ENCODE peak calls at places on chromosomes 12 and 14, in seven cellular contexts. M, R, K, S, H, W and T are unnamed samples.

GRCh38 chr12:128856035-128856790 is 2.9 kb downstream of the GLT1D1 start:
- DNase-seq in S (no peak), M (no peak), R (peak; percentile 79), W (no peak), K (no peak), H (no peak), T (no peak)

GRCh38 chr14:94334837-94335236 is 11.7 kb upstream of the SERPINA6 start:
- DNase-seq in S (no peak), H (peak; percentile 23), M (no peak), W (no peak), K (no peak), R (no peak), T (no peak)

GRCh38 chr14:25086081-25086480 is 36.1 kb upstream of the STXBP6 start:
- DNase-seq in W (no peak), R (no peak), S (no peak), H (no peak), M (no peak), K (no peak), T (no peak)

GRCh38 chr12:49974231-49974675 is 1.5 kb downstream of the AQP6 start:
- DNase-seq in S (no peak), K (peak; percentile 69), W (peak; percentile 51), M (peak; percentile 38), R (peak; percentile 84), H (peak; percentile 51), T (no peak)

GRCh38 chr14:63949696-63950095 is 96.9 kb downstream of the SYNE2 start:
- DNase-seq in W (no peak), S (no peak), H (peak; percentile 24), M (no peak), R (no peak), K (no peak), T (no peak)

GRCh38 chr12:45598761-45599160 is 130.7 kb upstream of the ARID2 start:
- DNase-seq in M (no peak), K (no peak), W (no peak), R (no peak), H (no peak), S (no peak), T (no peak)

GRCh38 chr14:89369656-89370055 is 47.4 kb downstream of the FOXN3 start:
- DNase-seq in S (no peak), H (no peak), W (no peak), K (no peak), M (no peak), R (no peak), T (no peak)

GRCh38 chr14:64848239-64848638 is 31.5 kb downstream of the SPTB start:
- DNase-seq in W (no peak), S (no peak), R (no peak), H (no peak), K (no peak), M (no peak), T (no peak)

GRCh38 chr12:59230334-59230733 is 310.0 kb upstream of the LRIG3 start:
- DNase-seq in W (no peak), H (no peak), M (no peak), S (no peak), R (no peak), K (no peak), T (no peak)

GRCh38 chr14:32693114-32693513 is 245.6 kb upstream of the NPAS3 start:
- DNase-seq in W (no peak), S (no peak), K (no peak), M (peak; percentile 94), H (peak; percentile 96), R (no peak), T (no peak)

GRCh38 chr14:61355892-61356325 is 34.5 kb downstream of the PRKCH start:
- DNase-seq in M (peak; percentile 100), R (peak; percentile 88), H (peak; percentile 55), W (no peak), S (no peak), K (peak; percentile 31), T (no peak)

GRCh38 chr12:466039-466438 is 6.3 kb downstream of the B4GALNT3 start:
- DNase-seq in R (peak; percentile 67), S (no peak), K (no peak), W (no peak), H (no peak), M (no peak), T (no peak)

GRCh38 chr12:467591-467990 is 7.9 kb downstream of the B4GALNT3 start:
- DNase-seq in R (no peak), M (no peak), K (no peak), W (no peak), S (no peak), H (no peak), T (no peak)

GRCh38 chr12:468671-469389 is 9.1 kb downstream of the B4GALNT3 start:
- DNase-seq in K (no peak), R (peak; percentile 47), S (no peak), H (peak; percentile 87), W (no peak), M (peak; percentile 29), T (no peak)

GRCh38 chr12:464484-465267 is 4.9 kb downstream of the B4GALNT3 start:
- DNase-seq in R (no peak), K (no peak), W (no peak), S (no peak), H (peak; percentile 26), M (no peak), T (no peak)

DNA sequence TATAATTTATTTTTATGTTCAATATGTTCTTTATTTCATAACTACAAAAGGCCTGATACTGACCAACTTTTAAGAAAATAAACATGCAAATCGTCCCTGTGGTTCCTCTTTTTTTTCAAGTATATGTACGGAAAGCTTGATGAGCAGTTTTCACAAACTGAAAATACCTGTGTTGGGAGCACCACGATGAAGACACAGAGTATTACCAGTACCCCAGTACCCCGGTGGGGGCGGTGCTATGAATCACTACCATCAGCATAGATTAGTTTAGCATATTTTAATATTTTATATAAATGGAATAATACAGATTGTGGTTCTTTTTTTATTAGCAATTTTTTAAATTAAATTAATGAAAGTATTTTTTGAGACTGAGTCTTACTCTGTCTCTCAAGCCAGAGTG is 7.0 kb downstream of the B4GALNT3 start:
- DNase-seq in M (no peak), R (no peak), S (no peak), H (no peak), K (no peak), W (no peak), T (no peak)
- H3K27ac ChIP-seq in M (no peak overlapping the region), R (no peak overlapping the region), S (no peak overlapping the region), H (no peak overlapping the region), K (peak overlapping the region; percentile 91), W (no peak overlapping the region), T (no peak overlapping the region)

DNA sequence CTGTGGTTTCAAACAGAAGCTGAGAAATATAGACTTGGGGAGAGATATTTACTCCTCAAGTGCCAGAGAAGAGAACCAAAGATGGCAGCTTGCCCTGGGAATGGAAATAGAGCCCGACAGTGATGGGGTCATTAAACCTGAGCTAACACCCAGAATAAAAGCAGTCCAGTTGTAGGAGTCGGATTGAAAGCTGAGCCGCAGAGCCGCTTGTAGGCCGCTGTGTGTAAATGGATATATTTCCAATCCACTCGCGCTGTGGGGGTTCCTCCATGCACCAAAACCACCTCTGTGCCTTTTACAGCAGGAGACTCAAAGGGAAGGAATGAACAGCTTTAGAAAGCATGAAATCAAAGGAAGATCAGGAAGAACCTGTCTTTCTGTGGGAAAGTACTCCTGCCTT is 31.2 kb upstream of the TMEM132D start:
- DNase-seq in M (no peak), W (no peak), K (no peak), R (no peak), S (no peak), H (no peak), T (no peak)
- H3K4me1 ChIP-seq in M (no peaks in the 10 kb centered on the region), W (no peaks in the 10 kb centered on the region), K (no peaks in the 10 kb centered on the region), R (no peaks in the 10 kb centered on the region), S (no peaks in the 10 kb centered on the region), H (no peaks in the 10 kb centered on the region), T (no peaks in the 10 kb centered on the region)

DNA sequence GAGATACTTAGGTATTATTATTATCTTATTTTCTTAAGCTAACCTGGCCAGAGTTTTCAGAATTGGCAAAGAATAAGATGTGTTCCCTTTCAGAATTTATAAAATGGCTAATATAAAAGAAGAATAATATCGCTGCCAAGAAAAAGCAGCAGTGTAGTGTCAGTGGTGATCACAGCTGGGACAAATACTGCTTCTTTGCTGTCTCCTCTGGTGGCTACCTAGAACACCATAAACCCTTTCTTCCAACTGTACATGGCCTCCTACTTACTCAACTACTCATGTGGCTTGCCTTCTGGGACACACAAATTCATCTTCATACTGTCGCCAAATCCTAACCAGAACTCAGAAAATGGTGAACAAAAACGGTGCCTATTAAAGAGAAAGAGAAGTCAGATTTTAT is 72.7 kb downstream of the MED13L start:
- DNase-seq in H (no peak), R (no peak), S (no peak), K (no peak), M (no peak), W (no peak), T (no peak)
- H3K4me3 ChIP-seq in H (no peak overlapping the region), R (no peak overlapping the region), S (no peak overlapping the region), K (no peak overlapping the region), M (no peak overlapping the region), W (no peak overlapping the region), T (no peak overlapping the region)

GRCh38 chr14:67821121-67821520 is 1.5 kb downstream of the RAD51B start:
- DNase-seq in W (no peak), S (no peak), K (no peak), H (no peak), M (no peak), R (no peak), T (no peak)
- H3K27ac ChIP-seq in W (no peak overlapping the region), S (no peak overlapping the region), K (no peak overlapping the region), H (no peak overlapping the region), M (no peak overlapping the region), R (no peak overlapping the region), T (no peak overlapping the region)

GRCh38 chr14:96987771-96988170 is 190.6 kb downstream of the VRK1 start:
- DNase-seq in S (no peak), R (no peak), W (no peak), H (no peak), M (no peak), K (no peak), T (no peak)

GRCh38 chr14:96989293-96989692 is 192.1 kb downstream of the VRK1 start:
- DNase-seq in S (no peak), W (no peak), H (no peak), K (no peak), R (no peak), M (no peak), T (no peak)

GRCh38 chr14:96986701-96987474 is 189.7 kb downstream of the VRK1 start:
- DNase-seq in W (no peak), K (no peak), H (no peak), M (no peak), S (no peak), R (no peak), T (peak; percentile 7)
- H3K4me1 ChIP-seq in W (no peaks in the 10 kb centered on the region), K (no peaks in the 10 kb centered on the region), H (no peaks in the 10 kb centered on the region), M (no peaks in the 10 kb centered on the region), S (peaks cover 25% of the 10 kb centered on the region), R (no peaks in the 10 kb centered on the region), T (peaks cover 13% of the 10 kb centered on the region)

GRCh38 chr12:70609739-70610491 is 27.3 kb downstream of the PTPRB start:
- DNase-seq in H (peak; percentile 42), R (peak; percentile 84), M (peak; percentile 44), S (no peak), K (peak; percentile 61), W (peak; percentile 11), T (no peak)
- H3K4me3 ChIP-seq in H (peak overlapping the region; percentile 46), R (peak overlapping the region; percentile 79), M (peak overlapping the region; percentile 74), S (no peak overlapping the region), K (peak overlapping the region; percentile 73), W (peak overlapping the region; percentile 54), T (no peak overlapping the region)

GRCh38 chr12:32585680-32586079 is 93.4 kb upstream of the DNM1L start:
- DNase-seq in K (no peak), H (no peak), M (no peak), R (no peak), W (no peak), S (no peak), T (no peak)
- H3K27ac ChIP-seq in K (no peak overlapping the region), H (no peak overlapping the region), M (no peak overlapping the region), R (no peak overlapping the region), W (no peak overlapping the region), S (no peak overlapping the region), T (no peak overlapping the region)